ENCODE peak calls at places on chromosomes 3 and 15, in ten cellular contexts. N is AG09319, C is fibroblast of lung, U is nephron progenitor cell, Q is fibroblast of mammary gland, H is tibial nerve, V is brain microvascular endothelial cell, B is HFF-Myc, R is MM.1S, Y is DND-41. X is an unnamed sample.

GRCh38 chr3:4644954-4645353 is 151.8 kb downstream of the ITPR1 start:
- DNase-seq in N (no peak), C (peak; percentile 64), U (no peak), Q (no peak), H (no peak), V (no peak), B (no peak), R (no peak), Y (no peak), X (no peak)

GRCh38 chr3:191198886-191199285 is at the start of gene OSTN:
- DNase-seq in N (no peak), C (no peak), U (no peak), Q (no peak), H (no peak), V (no peak), B (no peak), R (no peak), Y (no peak), X (no peak)

GRCh38 chr3:49716691-49717538 is 2.6 kb downstream of the AMIGO3 start:
- DNase-seq in N (no peak), C (no peak), U (no peak), Q (no peak), H (no peak), V (no peak), B (no peak), R (no peak), Y (no peak), X (no peak)

GRCh38 chr3:114624676-114625181 is 330.9 kb downstream of the TIGIT start:
- DNase-seq in N (peak; percentile 92), C (peak; percentile 99), U (peak; percentile 6), Q (peak; percentile 99), H (peak; percentile 89), V (peak; percentile 98), B (peak; percentile 91), R (no peak), Y (no peak), X (peak; percentile 19)

GRCh38 chr3:58647661-58648141 is 18.9 kb downstream of the FAM3D start:
- DNase-seq in N (no peak), C (no peak), U (no peak), Q (no peak), H (no peak), V (no peak), B (no peak), R (no peak), Y (no peak), X (no peak)

GRCh38 chr3:145798691-145799550 is 362.1 kb downstream of the PLOD2 start:
- DNase-seq in N (no peak), C (peak; percentile 12), U (no peak), Q (peak; percentile 21), H (no peak), V (no peak), B (no peak), R (no peak), Y (no peak), X (no peak)

GRCh38 chr3:67526246-67526645 is 128.2 kb downstream of the SUCLG2 start:
- DNase-seq in N (peak; percentile 87), C (peak; percentile 98), U (no peak), Q (peak; percentile 90), H (no peak), V (peak; percentile 65), B (peak; percentile 86), R (no peak), Y (no peak), X (no peak)

GRCh38 chr3:37223084-37223975 is 48.9 kb upstream of the LRRFIP2 start:
- DNase-seq in N (no peak), C (peak; percentile 15), U (no peak), Q (peak; percentile 44), H (no peak), V (peak; percentile 22), B (no peak), R (peak; percentile 57), Y (peak; percentile 64), X (no peak)

GRCh38 chr15:63313866-63314265 is 36.5 kb downstream of the APH1B start:
- DNase-seq in N (no peak), C (no peak), U (no peak), Q (no peak), H (no peak), V (no peak), B (no peak), R (no peak), Y (no peak), X (no peak)

GRCh38 chr3:121969631-121970030 is 52.4 kb downstream of the ILDR1 start:
- DNase-seq in N (no peak), C (peak; percentile 16), U (no peak), Q (no peak), H (no peak), V (no peak), B (no peak), R (no peak), Y (no peak), X (no peak)

GRCh38 chr3:32200490-32200889 is 38.0 kb upstream of the CMTM8 start:
- DNase-seq in N (no peak), C (peak; percentile 32), U (no peak), Q (peak; percentile 93), H (peak; percentile 56), V (peak; percentile 9), B (no peak), R (no peak), Y (no peak), X (no peak)

GRCh38 chr3:104564045-104564643 is 802.6 kb upstream of the ALCAM start:
- DNase-seq in N (peak; percentile 5), C (peak; percentile 14), U (peak; percentile 41), Q (peak; percentile 67), H (peak; percentile 53), V (peak; percentile 38), B (peak; percentile 26), R (peak; percentile 66), Y (peak; percentile 51), X (peak; percentile 83)

GRCh38 chr3:155070316-155070715 is 9.8 kb upstream of the MME start:
- DNase-seq in N (no peak), C (peak; percentile 25), U (no peak), Q (no peak), H (no peak), V (no peak), B (no peak), R (no peak), Y (no peak), X (no peak)

GRCh38 chr3:128559486-128560225 is 66.7 kb upstream of the GATA2 start:
- DNase-seq in N (no peak), C (no peak), U (no peak), Q (no peak), H (no peak), V (no peak), B (no peak), R (peak; percentile 69), Y (no peak), X (peak; percentile 43)

DNA sequence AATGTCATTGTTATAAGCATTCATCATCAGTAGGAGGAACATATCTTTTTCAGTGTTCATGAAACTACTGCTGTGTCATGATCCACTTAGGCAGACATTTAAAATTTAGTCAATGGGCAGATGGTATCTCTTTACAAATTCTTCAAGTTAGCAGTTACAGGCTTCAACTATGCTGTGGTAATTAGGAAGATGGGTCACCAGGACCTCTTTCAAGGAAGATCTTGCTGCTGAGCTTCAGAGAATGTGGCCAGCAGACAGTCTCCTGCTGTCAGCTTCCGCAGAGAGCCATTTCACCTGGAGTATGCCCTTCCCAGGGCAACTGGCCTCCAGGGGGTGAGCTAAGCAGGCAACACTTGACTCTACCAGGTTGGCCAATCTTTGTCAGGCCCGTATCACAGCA is 19.4 kb downstream of the IFT57 start:
- DNase-seq in N (no peak), C (peak; percentile 63), U (no peak), Q (no peak), H (no peak), V (no peak), B (no peak), R (no peak), Y (no peak), X (no peak)
- TF ChIP-seq CTCF in N (no peak), C (no peak), U (no peak), Q (no peak), H (no peak), V (peak; percentile 13), B (no peak), R (no peak), Y (no peak), X (no peak)

DNA sequence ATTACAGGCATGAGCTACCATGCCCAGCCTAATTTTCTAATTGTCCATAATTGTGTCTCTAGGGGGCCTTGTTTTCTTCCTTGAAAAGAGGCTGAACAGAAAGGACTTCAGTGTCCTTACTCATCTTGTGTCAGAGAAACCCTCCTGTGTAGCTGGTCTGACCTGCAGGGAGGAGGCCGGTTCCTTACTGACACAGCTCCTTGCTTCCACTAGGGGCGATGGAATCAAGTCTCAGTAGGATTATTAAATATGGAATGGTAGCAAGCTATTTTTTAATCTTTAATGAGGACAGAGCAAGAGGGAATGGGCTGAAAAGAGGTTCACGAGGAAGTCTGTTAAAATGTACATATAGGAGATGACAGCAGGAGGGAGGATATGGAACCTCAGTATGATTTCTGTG is 8.6 kb downstream of the LPCAT4 start:
- DNase-seq in N (no peak), C (no peak), U (no peak), Q (no peak), H (no peak), V (no peak), B (no peak), R (no peak), Y (no peak), X (no peak)
- TF ChIP-seq CTCF in N (peak; percentile 4), C (peak; percentile 9), U (no peak), Q (peak; percentile 31), H (no peak), V (peak; percentile 59), B (peak; percentile 17), R (no peak), Y (no peak), X (no peak)

DNA sequence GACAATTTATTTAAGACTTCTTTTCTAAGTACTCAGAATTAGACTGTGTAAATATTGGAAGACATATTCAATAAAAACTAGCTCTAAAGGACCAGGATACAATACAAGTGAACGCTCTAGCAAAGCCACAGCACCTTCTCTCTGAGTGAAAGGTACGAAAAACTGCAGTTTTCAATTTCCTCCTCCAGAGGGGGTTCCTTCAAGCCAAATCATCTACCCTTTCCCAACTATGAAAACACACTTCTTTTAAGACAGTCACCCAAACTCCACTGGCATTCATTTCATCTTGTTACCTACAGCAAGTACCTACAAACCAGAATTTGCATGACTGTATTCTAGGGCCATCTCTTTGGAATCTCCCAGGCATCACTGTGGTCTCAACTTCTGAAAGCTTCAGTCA is 165.8 kb downstream of the ERC2 start:
- DNase-seq in N (no peak), C (no peak), U (no peak), Q (no peak), H (no peak), V (no peak), B (no peak), R (no peak), Y (no peak), X (no peak)
- TF ChIP-seq CTCF in N (no peak), C (no peak), U (peak; percentile 51), Q (peak; percentile 27), H (no peak), V (peak; percentile 51), B (peak; percentile 36), R (peak; percentile 24), Y (peak; percentile 35), X (peak; percentile 24)

GRCh38 chr3:14602006-14602803 is 49.4 kb upstream of the CCDC174 start:
- DNase-seq in N (no peak), C (no peak), U (peak; percentile 56), Q (no peak), H (no peak), V (no peak), B (no peak), R (no peak), Y (no peak), X (no peak)
- TF ChIP-seq CTCF in N (no peak), C (no peak), U (peak; percentile 35), Q (no peak), H (no peak), V (peak; percentile 7), B (peak; percentile 35), R (peak; percentile 7), Y (no peak), X (peak; percentile 19)

GRCh38 chr3:112293368-112294321 is at the start of gene SLC9C1:
- DNase-seq in N (peak; percentile 25), C (peak; percentile 66), U (peak; percentile 28), Q (peak; percentile 80), H (no peak), V (peak; percentile 79), B (peak; percentile 52), R (peak; percentile 85), Y (peak; percentile 15), X (peak; percentile 57)
- TF ChIP-seq CTCF in N (peak; percentile 66), C (peak; percentile 61), U (peak; percentile 55), Q (peak; percentile 77), H (peak; percentile 44), V (peak; percentile 68), B (peak; percentile 58), R (peak; percentile 72), Y (peak; percentile 65), X (peak; percentile 54)

X was measured in activated CD8-positive, alpha-beta T cell treated with anti-CD3 and anti-CD28 coated beads for 36 hours.